ENCODE peak calls at places on chromosomes 4 and X, in six cellular contexts. Z, T, J, P, Y and C are unnamed samples.

GRCh38 chrX:110509778-110510510 is 151.3 kb downstream of the RTL9 start:
- DNase-seq in T (peak; percentile 42), J (no peak), P (no peak), Y (no peak), Z (no peak), C (peak; percentile 25)

GRCh38 chrX:115378471-115378870 is 89.0 kb downstream of the LUZP4 start:
- DNase-seq in J (no peak), Y (no peak), T (peak; percentile 16), Z (no peak), P (no peak), C (peak; percentile 57)

GRCh38 chr4:183256756-183257385 is 63.2 kb downstream of the CLDN22 start:
- DNase-seq in J (peak; percentile 22), T (peak; percentile 60), Z (peak; percentile 43), Y (no peak), P (peak; percentile 36), C (peak; percentile 75)

GRCh38 chr4:39426728-39427127 is 20.0 kb downstream of the KLB start:
- DNase-seq in Y (no peak), J (no peak), T (no peak), Z (no peak), P (no peak), C (no peak)

GRCh38 chrX:56765816-56766553 is 36.9 kb downstream of the NBDY start:
- DNase-seq in Y (no peak), J (no peak), P (peak; percentile 40), Z (no peak), T (no peak), C (peak; percentile 50)

GRCh38 chr4:137711502-137711901 is 179.2 kb upstream of the PCDH18 start:
- DNase-seq in Y (no peak), T (no peak), J (no peak), P (no peak), Z (no peak), C (no peak)

GRCh38 chrX:125378205-125378604 is 58.5 kb downstream of the TEX13C start:
- DNase-seq in Y (no peak), T (no peak), J (no peak), P (no peak), Z (no peak), C (no peak)

GRCh38 chr4:2290488-2290887 is 28.6 kb upstream of the MXD4 start:
- DNase-seq in Y (no peak), J (no peak), Z (no peak), P (no peak), T (no peak), C (no peak)

GRCh38 chr4:101695176-101695575 is 95.4 kb upstream of the BANK1 start:
- DNase-seq in P (no peak), J (no peak), T (peak; percentile 2), Y (no peak), Z (no peak), C (peak; percentile 34)